ENCODE peak calls at places on chromosomes 16 and 17, in six cellular contexts. Q is AG08395; H is NCI-H1436; X is ascending aorta; Z is bronchial epithelial cell; T is activated T-cell treated with anti-CD3 and anti-CD28 coated beads, Interleukin-2, amount 50 U/mL, for 72 hours. F is an unnamed sample.

GRCh38 chr17:82370471-82371332 is 863 bp upstream of the UTS2R start:
- DNase-seq in Q (no peak), H (no peak), X (no peak), Z (no peak), T (peak), F (no peak)

GRCh38 chr17:32746698-32747097 is 130.2 kb downstream of the MYO1D start:
- DNase-seq in Q (peak), H (no peak), X (no peak), Z (peak), T (no peak), F (no peak)

GRCh38 chr16:87344931-87345631 is 27.9 kb upstream of the C16orf95 start:
- DNase-seq in Q (no peak), H (no peak), X (no peak), Z (peak), T (peak), F (no peak)

GRCh38 chr16:86630471-86630870 is 52.1 kb downstream of the FOXL1 start:
- DNase-seq in Q (no peak), H (no peak), X (no peak), Z (no peak), T (no peak), F (peak)

GRCh38 chr16:87499189-87499486 is 6.3 kb upstream of the ZCCHC14 start:
- DNase-seq in Q (peak), H (no peak), X (no peak), Z (peak), T (no peak), F (no peak)

GRCh38 chr16:85613609-85614337 is 651 bp downstream of the GSE1 start:
- DNase-seq in Q (peak), H (peak), X (no peak), Z (no peak), T (peak), F (peak)

GRCh38 chr16:85360323-85361277 is 248.3 kb upstream of the CIBAR2 start:
- DNase-seq in Q (no peak), H (peak), X (no peak), Z (peak), T (no peak), F (no peak)

GRCh38 chr16:354971-355441 is 2.5 kb upstream of the AXIN1 start:
- DNase-seq in Q (no peak), H (no peak), X (no peak), Z (no peak), T (no peak), F (no peak)

GRCh38 chr17:33732116-33732515 is 439.0 kb upstream of the ASIC2 start:
- DNase-seq in Q (peak), H (no peak), X (no peak), Z (peak), T (no peak), F (no peak)

GRCh38 chr17:67995568-67996191 is 589 bp downstream of the C17orf58 start:
- DNase-seq in Q (peak), H (no peak), X (no peak), Z (no peak), T (peak), F (no peak)

GRCh38 chr16:11253009-11253994 is 2.7 kb downstream of the SOCS1 start:
- DNase-seq in Q (peak), H (no peak), X (no peak), Z (peak), T (peak), F (no peak)

F was measured in MG63.